ENCODE peak calls at places on chromosomes 3 and 15, in ten cellular contexts. One of them, this sample, is unnamed.

GRCh38 chr15:66923438-66923881 is 141.9 kb upstream of the SMAD3 start:
- DNase-seq in GM04504: no peak
- DNase-seq in SK-N-SH: peak
- DNase-seq in HL-60: peak
- DNase-seq in anterior cingulate cortex: no peak
- DNase-seq in RKO: no peak
- DNase-seq in H7: peak
- DNase-seq in left colon: peak
- DNase-seq in NCI-H345: no peak
- DNase-seq in transverse colon: peak
- DNase-seq in this sample: peak

GRCh38 chr3:119322523-119323400 is 28.6 kb downstream of the ARHGAP31 start:
- DNase-seq in GM04504: peak
- DNase-seq in SK-N-SH: peak
- DNase-seq in HL-60: peak
- DNase-seq in anterior cingulate cortex: peak
- DNase-seq in RKO: peak
- DNase-seq in H7: peak
- DNase-seq in left colon: peak
- DNase-seq in NCI-H345: peak
- DNase-seq in transverse colon: peak
- DNase-seq in this sample: peak

GRCh38 chr3:181711325-181712135 is at the start of gene SOX2:
- DNase-seq in GM04504: no peak
- DNase-seq in SK-N-SH: peak
- DNase-seq in HL-60: no peak
- DNase-seq in anterior cingulate cortex: peak
- DNase-seq in RKO: no peak
- DNase-seq in H7: peak
- DNase-seq in left colon: peak
- DNase-seq in NCI-H345: peak
- DNase-seq in transverse colon: peak
- DNase-seq in this sample: peak

GRCh38 chr15:50562735-50563640 is 16.5 kb upstream of the USP50 start:
- DNase-seq in GM04504: no peak
- DNase-seq in SK-N-SH: no peak
- DNase-seq in HL-60: peak
- DNase-seq in anterior cingulate cortex: no peak
- DNase-seq in RKO: no peak
- DNase-seq in H7: no peak
- DNase-seq in left colon: no peak
- DNase-seq in NCI-H345: no peak
- DNase-seq in transverse colon: no peak
- DNase-seq in this sample: peak

GRCh38 chr15:51298656-51299055 is 39.7 kb downstream of the CYP19A1 start:
- DNase-seq in GM04504: no peak
- DNase-seq in SK-N-SH: no peak
- DNase-seq in HL-60: no peak
- DNase-seq in anterior cingulate cortex: no peak
- DNase-seq in RKO: no peak
- DNase-seq in H7: no peak
- DNase-seq in left colon: no peak
- DNase-seq in NCI-H345: no peak
- DNase-seq in transverse colon: no peak
- DNase-seq in this sample: no peak

GRCh38 chr15:99117563-99118257 is 12.8 kb downstream of the SYNM start:
- DNase-seq in GM04504: no peak
- DNase-seq in SK-N-SH: no peak
- DNase-seq in HL-60: no peak
- DNase-seq in anterior cingulate cortex: no peak
- DNase-seq in RKO: no peak
- DNase-seq in H7: no peak
- DNase-seq in left colon: no peak
- DNase-seq in NCI-H345: no peak
- DNase-seq in transverse colon: no peak
- DNase-seq in this sample: no peak

GRCh38 chr15:40329804-40330203 is 6.3 kb downstream of the INAFM2 start:
- DNase-seq in GM04504: no peak
- DNase-seq in SK-N-SH: no peak
- DNase-seq in HL-60: no peak
- DNase-seq in anterior cingulate cortex: no peak
- DNase-seq in RKO: no peak
- DNase-seq in H7: no peak
- DNase-seq in left colon: no peak
- DNase-seq in NCI-H345: no peak
- DNase-seq in transverse colon: no peak
- DNase-seq in this sample: no peak

GRCh38 chr3:87148020-87148419 is 79.1 kb upstream of the CHMP2B start:
- DNase-seq in GM04504: no peak
- DNase-seq in SK-N-SH: no peak
- DNase-seq in HL-60: no peak
- DNase-seq in anterior cingulate cortex: no peak
- DNase-seq in RKO: no peak
- DNase-seq in H7: no peak
- DNase-seq in left colon: no peak
- DNase-seq in NCI-H345: no peak
- DNase-seq in transverse colon: no peak
- DNase-seq in this sample: no peak

GRCh38 chr3:130345487-130346079 is at the start of gene COL6A5:
- DNase-seq in GM04504: no peak
- DNase-seq in SK-N-SH: peak
- DNase-seq in HL-60: no peak
- DNase-seq in anterior cingulate cortex: no peak
- DNase-seq in RKO: no peak
- DNase-seq in H7: peak
- DNase-seq in left colon: peak
- DNase-seq in NCI-H345: no peak
- DNase-seq in transverse colon: no peak
- DNase-seq in this sample: no peak

GRCh38 chr3:66997560-66998074 is 490 bp upstream of the KBTBD8 start:
- DNase-seq in GM04504: peak
- DNase-seq in SK-N-SH: no peak
- DNase-seq in HL-60: no peak
- DNase-seq in anterior cingulate cortex: no peak
- DNase-seq in RKO: peak
- DNase-seq in H7: no peak
- DNase-seq in left colon: no peak
- DNase-seq in NCI-H345: no peak
- DNase-seq in transverse colon: no peak
- DNase-seq in this sample: peak

GRCh38 chr3:127791221-127791913 is 30.9 kb downstream of the MGLL start:
- DNase-seq in GM04504: no peak
- DNase-seq in SK-N-SH: no peak
- DNase-seq in HL-60: peak
- DNase-seq in anterior cingulate cortex: no peak
- DNase-seq in RKO: peak
- DNase-seq in H7: peak
- DNase-seq in left colon: peak
- DNase-seq in NCI-H345: no peak
- DNase-seq in transverse colon: peak
- DNase-seq in this sample: peak

GRCh38 chr15:26261413-26261812 is 398.3 kb upstream of the ATP10A start:
- DNase-seq in GM04504: no peak
- DNase-seq in SK-N-SH: no peak
- DNase-seq in HL-60: no peak
- DNase-seq in anterior cingulate cortex: no peak
- DNase-seq in RKO: no peak
- DNase-seq in H7: no peak
- DNase-seq in left colon: no peak
- DNase-seq in NCI-H345: no peak
- DNase-seq in transverse colon: no peak
- DNase-seq in this sample: no peak

This sample was measured in activated naive CD8-positive, alpha-beta T cell treated with anti-CD3 and anti-CD28 coated beads for 36 hours.